ENCODE peak calls at places on chromosomes 13 and 19, in six cellular contexts. One of them, this sample, is unnamed.

GRCh38 chr19:38252935-38253691 is 3.1 kb downstream of the PPP1R14A start:
- DNase-seq in trophoblast cell: no peak
- DNase-seq in neuronal stem cell: no peak
- DNase-seq in IMR-90: no peak
- DNase-seq in H1: no peak
- DNase-seq in mesenchymal stem cell: peak
- DNase-seq in this sample: no peak

GRCh38 chr13:77859450-77859849 is 59.2 kb downstream of the EDNRB start:
- DNase-seq in trophoblast cell: peak
- DNase-seq in IMR-90: peak
- DNase-seq in H1: no peak
- DNase-seq in neuronal stem cell: no peak
- DNase-seq in mesenchymal stem cell: peak
- DNase-seq in this sample: no peak

GRCh38 chr13:105948143-105948542 is 587.3 kb downstream of the EFNB2 start:
- DNase-seq in trophoblast cell: no peak
- DNase-seq in IMR-90: no peak
- DNase-seq in H1: no peak
- DNase-seq in neuronal stem cell: no peak
- DNase-seq in mesenchymal stem cell: no peak
- DNase-seq in this sample: peak

GRCh38 chr19:6691342-6691741 is 21.4 kb upstream of the TNFSF14 start:
- DNase-seq in trophoblast cell: no peak
- DNase-seq in H1: no peak
- DNase-seq in mesenchymal stem cell: no peak
- DNase-seq in neuronal stem cell: no peak
- DNase-seq in IMR-90: no peak
- DNase-seq in this sample: no peak

GRCh38 chr13:99075268-99076191 is 97.7 kb upstream of the DOCK9 start:
- DNase-seq in mesenchymal stem cell: no peak
- DNase-seq in H1: no peak
- DNase-seq in IMR-90: no peak
- DNase-seq in trophoblast cell: no peak
- DNase-seq in neuronal stem cell: no peak
- DNase-seq in this sample: peak

GRCh38 chr19:862529-863304 is 3.3 kb downstream of the CFD start:
- DNase-seq in H1: peak
- DNase-seq in IMR-90: peak
- DNase-seq in neuronal stem cell: peak
- DNase-seq in mesenchymal stem cell: peak
- DNase-seq in trophoblast cell: peak
- DNase-seq in this sample: peak

GRCh38 chr19:35292986-35293732 is 1.2 kb downstream of the MAG start:
- DNase-seq in trophoblast cell: no peak
- DNase-seq in IMR-90: no peak
- DNase-seq in H1: no peak
- DNase-seq in mesenchymal stem cell: no peak
- DNase-seq in neuronal stem cell: no peak
- DNase-seq in this sample: no peak

GRCh38 chr13:92896842-92897241 is 329.8 kb upstream of the GPC6 start:
- DNase-seq in trophoblast cell: peak
- DNase-seq in IMR-90: peak
- DNase-seq in mesenchymal stem cell: peak
- DNase-seq in neuronal stem cell: peak
- DNase-seq in H1: no peak
- DNase-seq in this sample: peak

GRCh38 chr13:26019881-26020535 is 31.8 kb downstream of the SHISA2 start:
- DNase-seq in IMR-90: peak
- DNase-seq in H1: no peak
- DNase-seq in trophoblast cell: peak
- DNase-seq in mesenchymal stem cell: peak
- DNase-seq in neuronal stem cell: no peak
- DNase-seq in this sample: no peak

GRCh38 chr13:109608503-109608902 is 177.9 kb downstream of the IRS2 start:
- DNase-seq in mesenchymal stem cell: no peak
- DNase-seq in IMR-90: no peak
- DNase-seq in H1: no peak
- DNase-seq in trophoblast cell: no peak
- DNase-seq in neuronal stem cell: no peak
- DNase-seq in this sample: no peak

GRCh38 chr13:30908416-30908980 is 2.4 kb downstream of the MEDAG start:
- DNase-seq in trophoblast cell: no peak
- DNase-seq in H1: no peak
- DNase-seq in mesenchymal stem cell: no peak
- DNase-seq in IMR-90: peak
- DNase-seq in neuronal stem cell: no peak
- DNase-seq in this sample: no peak

GRCh38 chr19:3006075-3006767 is 22.9 kb downstream of the TLE2 start:
- DNase-seq in H1: peak
- DNase-seq in IMR-90: no peak
- DNase-seq in trophoblast cell: peak
- DNase-seq in mesenchymal stem cell: no peak
- DNase-seq in neuronal stem cell: no peak
- DNase-seq in this sample: peak

GRCh38 chr13:48769107-48769704 is 115.5 kb downstream of the CYSLTR2 start:
- DNase-seq in trophoblast cell: peak
- DNase-seq in mesenchymal stem cell: peak
- DNase-seq in H1: peak
- DNase-seq in neuronal stem cell: peak
- DNase-seq in IMR-90: peak
- DNase-seq in this sample: peak

GRCh38 chr19:50266896-50267295 is 62.3 kb downstream of the KCNC3 start:
- DNase-seq in mesenchymal stem cell: no peak
- DNase-seq in IMR-90: no peak
- DNase-seq in neuronal stem cell: no peak
- DNase-seq in H1: peak
- DNase-seq in trophoblast cell: peak
- DNase-seq in this sample: peak

GRCh38 chr13:41611385-41611784 is 154.0 kb downstream of the RGCC start:
- DNase-seq in H1: no peak
- DNase-seq in IMR-90: no peak
- DNase-seq in mesenchymal stem cell: no peak
- DNase-seq in neuronal stem cell: no peak
- DNase-seq in trophoblast cell: no peak
- DNase-seq in this sample: no peak

GRCh38 chr19:23262892-23263291 is 12.7 kb upstream of the ZNF724 start:
- DNase-seq in trophoblast cell: peak
- DNase-seq in mesenchymal stem cell: no peak
- DNase-seq in neuronal stem cell: no peak
- DNase-seq in IMR-90: no peak
- DNase-seq in H1: no peak
- DNase-seq in this sample: no peak

GRCh38 chr13:39196957-39197644 is 158.8 kb downstream of the NHLRC3 start:
- DNase-seq in IMR-90: no peak
- DNase-seq in neuronal stem cell: no peak
- DNase-seq in mesenchymal stem cell: no peak
- DNase-seq in trophoblast cell: no peak
- DNase-seq in H1: no peak
- DNase-seq in this sample: no peak

GRCh38 chr19:48333467-48334384 is 8.4 kb downstream of the EMP3 start:
- DNase-seq in H1: no peak
- DNase-seq in IMR-90: peak
- DNase-seq in mesenchymal stem cell: peak
- DNase-seq in trophoblast cell: peak
- DNase-seq in neuronal stem cell: peak
- DNase-seq in this sample: peak

GRCh38 chr13:95204231-95204765 is 97.0 kb downstream of the ABCC4 start:
- DNase-seq in IMR-90: no peak
- DNase-seq in neuronal stem cell: no peak
- DNase-seq in mesenchymal stem cell: no peak
- DNase-seq in H1: no peak
- DNase-seq in trophoblast cell: no peak
- DNase-seq in this sample: no peak

DNA sequence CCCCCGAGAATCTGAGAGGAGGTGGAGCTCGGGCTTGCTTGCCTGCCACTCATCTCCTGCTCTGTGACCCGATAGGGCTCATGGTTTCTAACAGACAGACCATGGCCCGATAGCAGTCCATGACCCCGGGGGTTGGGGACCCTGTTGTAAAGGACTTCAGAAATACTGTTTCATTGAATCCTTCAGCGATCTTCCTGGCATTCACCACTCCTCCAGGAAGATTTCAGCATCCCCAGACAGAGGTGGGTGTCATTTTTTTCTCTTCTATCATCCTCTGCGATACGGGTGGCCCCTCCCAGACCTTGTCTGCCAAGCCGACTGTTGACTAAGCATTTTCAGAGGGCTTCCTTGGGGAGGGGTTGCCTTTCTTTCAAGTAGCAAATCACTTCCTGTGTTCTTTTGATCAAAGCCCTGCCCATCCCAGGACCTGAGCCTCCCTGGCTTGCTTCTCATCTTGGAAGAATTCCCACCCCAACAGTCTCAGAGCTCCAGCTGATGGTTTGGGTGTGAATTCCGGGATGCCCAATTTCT is 1.7 kb downstream of the MYO1F start:
- DNase-seq in H1: no peak
- DNase-seq in neuronal stem cell: no peak
- DNase-seq in mesenchymal stem cell: no peak
- DNase-seq in trophoblast cell: peak
- DNase-seq in IMR-90: peak
- DNase-seq in this sample: peak
- H3K4me3 ChIP-seq in H1: no peak
- H3K4me3 ChIP-seq in neuronal stem cell: no peak
- H3K4me3 ChIP-seq in mesenchymal stem cell: no peak
- H3K4me3 ChIP-seq in trophoblast cell: no peak
- H3K4me3 ChIP-seq in IMR-90: no peak
- H3K4me3 ChIP-seq in this sample: no peak

GRCh38 chr19:42075616-42076374 is at the start of gene ZNF574:
- DNase-seq in H1: peak
- DNase-seq in mesenchymal stem cell: peak
- DNase-seq in trophoblast cell: peak
- DNase-seq in IMR-90: peak
- DNase-seq in neuronal stem cell: peak
- DNase-seq in this sample: peak
- H4K8ac ChIP-seq in H1: peak
- H4K8ac ChIP-seq in mesenchymal stem cell: peak
- H4K8ac ChIP-seq in trophoblast cell: peak
- H4K8ac ChIP-seq in IMR-90: peak
- H4K8ac ChIP-seq in neuronal stem cell: peak
- H4K8ac ChIP-seq in this sample: peak

GRCh38 chr19:15456871-15457700 is 7.3 kb downstream of the RASAL3 start:
- DNase-seq in mesenchymal stem cell: no peak
- DNase-seq in H1: peak
- DNase-seq in trophoblast cell: peak
- DNase-seq in IMR-90: no peak
- DNase-seq in neuronal stem cell: no peak
- DNase-seq in this sample: peak
- H3K4me3 ChIP-seq in mesenchymal stem cell: peak
- H3K4me3 ChIP-seq in H1: peak
- H3K4me3 ChIP-seq in trophoblast cell: peak
- H3K4me3 ChIP-seq in IMR-90: no peak
- H3K4me3 ChIP-seq in neuronal stem cell: no peak
- H3K4me3 ChIP-seq in this sample: no peak

GRCh38 chr19:58095328-58095727 is 2.7 kb downstream of the ZSCAN18 start:
- DNase-seq in mesenchymal stem cell: no peak
- DNase-seq in IMR-90: no peak
- DNase-seq in H1: no peak
- DNase-seq in neuronal stem cell: no peak
- DNase-seq in trophoblast cell: no peak
- DNase-seq in this sample: no peak

GRCh38 chr19:58097783-58098681 is at the start of gene ZSCAN18:
- DNase-seq in mesenchymal stem cell: peak
- DNase-seq in trophoblast cell: peak
- DNase-seq in neuronal stem cell: peak
- DNase-seq in IMR-90: peak
- DNase-seq in H1: peak
- DNase-seq in this sample: peak

GRCh38 chr19:58097349-58097748 is 682 bp downstream of the ZSCAN18 start:
- DNase-seq in H1: no peak
- DNase-seq in mesenchymal stem cell: no peak
- DNase-seq in IMR-90: no peak
- DNase-seq in neuronal stem cell: no peak
- DNase-seq in trophoblast cell: no peak
- DNase-seq in this sample: no peak

GRCh38 chr19:58098682-58098998 is 609 bp upstream of the ZSCAN18 start:
- DNase-seq in mesenchymal stem cell: no peak
- DNase-seq in H1: no peak
- DNase-seq in IMR-90: no peak
- DNase-seq in trophoblast cell: no peak
- DNase-seq in neuronal stem cell: no peak
- DNase-seq in this sample: no peak

GRCh38 chr19:58096884-58097283 is 1.1 kb downstream of the ZSCAN18 start:
- DNase-seq in neuronal stem cell: no peak
- DNase-seq in H1: no peak
- DNase-seq in trophoblast cell: no peak
- DNase-seq in IMR-90: no peak
- DNase-seq in mesenchymal stem cell: no peak
- DNase-seq in this sample: no peak
- H4K8ac ChIP-seq in neuronal stem cell: no peak
- H4K8ac ChIP-seq in H1: peak
- H4K8ac ChIP-seq in trophoblast cell: no peak
- H4K8ac ChIP-seq in IMR-90: no peak
- H4K8ac ChIP-seq in mesenchymal stem cell: no peak
- H4K8ac ChIP-seq in this sample: no peak

GRCh38 chr19:17951151-17952040 is 15.5 kb upstream of the KCNN1 start:
- DNase-seq in neuronal stem cell: no peak
- DNase-seq in mesenchymal stem cell: no peak
- DNase-seq in IMR-90: no peak
- DNase-seq in trophoblast cell: no peak
- DNase-seq in H1: no peak
- DNase-seq in this sample: no peak
- H3K4me3 ChIP-seq in neuronal stem cell: peak
- H3K4me3 ChIP-seq in mesenchymal stem cell: no peak
- H3K4me3 ChIP-seq in IMR-90: no peak
- H3K4me3 ChIP-seq in trophoblast cell: no peak
- H3K4me3 ChIP-seq in H1: peak
- H3K4me3 ChIP-seq in this sample: no peak

DNA sequence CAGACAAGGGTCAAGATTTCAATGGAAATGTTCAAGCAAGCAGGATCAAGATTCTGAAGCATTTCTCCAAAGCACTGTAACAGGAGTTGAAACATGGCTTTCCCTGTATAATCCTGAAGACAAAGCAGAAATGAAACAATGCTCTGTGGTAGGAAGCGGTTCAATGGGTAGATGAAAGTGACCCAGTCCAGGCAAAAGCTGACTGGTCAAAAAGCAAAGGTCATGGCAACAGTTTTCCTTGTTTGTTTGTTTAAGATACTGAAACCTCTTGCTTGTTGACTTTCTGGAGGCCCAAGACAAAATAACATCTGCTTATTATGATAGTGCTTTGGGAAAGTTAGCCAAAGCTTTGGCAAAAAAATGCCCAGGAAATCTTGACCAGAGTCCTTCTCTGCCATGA is 1343.9 kb upstream of the PCDH9 start:
- DNase-seq in H1: no peak
- DNase-seq in neuronal stem cell: no peak
- DNase-seq in mesenchymal stem cell: no peak
- DNase-seq in trophoblast cell: no peak
- DNase-seq in IMR-90: no peak
- DNase-seq in this sample: no peak
- H4K8ac ChIP-seq in H1: no peak
- H4K8ac ChIP-seq in neuronal stem cell: no peak
- H4K8ac ChIP-seq in mesenchymal stem cell: no peak
- H4K8ac ChIP-seq in trophoblast cell: no peak
- H4K8ac ChIP-seq in IMR-90: no peak
- H4K8ac ChIP-seq in this sample: no peak

DNA sequence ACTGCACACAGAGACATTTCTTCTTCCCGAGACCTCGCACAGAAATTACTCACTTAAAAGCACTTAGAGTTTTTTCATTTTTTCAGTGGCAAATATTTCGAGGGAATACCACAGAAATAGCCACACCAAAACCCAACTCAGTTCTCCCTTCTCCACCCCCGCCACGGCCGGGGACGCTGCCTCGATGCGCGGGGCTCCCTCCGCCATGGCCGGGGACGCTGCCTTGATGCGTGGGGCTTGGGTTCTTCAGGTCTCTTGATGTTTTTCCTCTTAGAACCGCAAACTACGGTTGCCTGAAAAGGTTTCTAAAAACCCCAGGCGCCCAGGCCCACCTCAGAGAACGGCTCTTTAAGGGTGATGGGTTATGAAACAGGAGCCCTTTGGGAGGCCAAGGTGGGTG is 71.4 kb downstream of the RASA3 start:
- DNase-seq in mesenchymal stem cell: no peak
- DNase-seq in IMR-90: no peak
- DNase-seq in trophoblast cell: no peak
- DNase-seq in H1: no peak
- DNase-seq in neuronal stem cell: no peak
- DNase-seq in this sample: no peak
- H3K4me3 ChIP-seq in mesenchymal stem cell: no peak
- H3K4me3 ChIP-seq in IMR-90: no peak
- H3K4me3 ChIP-seq in trophoblast cell: no peak
- H3K4me3 ChIP-seq in H1: no peak
- H3K4me3 ChIP-seq in neuronal stem cell: no peak
- H3K4me3 ChIP-seq in this sample: no peak

This sample was measured in mesendoderm.